ENCODE peak calls at places on chromosomes 4 and X, in four cellular contexts. U is H1, X is K562, V is HepG2. Y is an unnamed sample.

GRCh38 chr4:1408418-1408817 is 2.2 kb upstream of the NKX1-1 start:
- DNase-seq in U (peak; percentile 52), X (peak; percentile 18), V (no peak), Y (no peak)

GRCh38 chrX:95076449-95076848 is 1402.4 kb downstream of the FAM133A start:
- DNase-seq in U (no peak), X (no peak), V (peak; percentile 2), Y (peak; percentile 30)

GRCh38 chr4:72951628-72952027 is 117.9 kb downstream of the COX18 start:
- DNase-seq in U (no peak), X (no peak), V (no peak), Y (no peak)

GRCh38 chr4:66633472-66633871 is 911.8 kb downstream of the CENPC start:
- DNase-seq in U (no peak), X (no peak), V (no peak), Y (no peak)

GRCh38 chr4:15552557-15553362 is 83.1 kb downstream of the CC2D2A start:
- DNase-seq in U (no peak), X (no peak), V (no peak), Y (no peak)

GRCh38 chrX:136495043-136495442 is 2.3 kb upstream of the HTATSF1 start:
- DNase-seq in U (no peak), X (no peak), V (no peak), Y (no peak)

GRCh38 chrX:2228466-2228865 is 272.3 kb downstream of the DHRSX start:
- DNase-seq in U (no peak), X (no peak), V (no peak), Y (no peak)

GRCh38 chr4:123930971-123931370 is 534.4 kb downstream of the SPRY1 start:
- DNase-seq in U (no peak), X (no peak), V (peak; percentile 10), Y (no peak)

GRCh38 chrX:21725498-21725897 is 32.4 kb downstream of the SMPX start:
- DNase-seq in U (no peak), X (peak; percentile 7), V (peak; percentile 27), Y (peak; percentile 45)

GRCh38 chr4:37805091-37805490 is 21.4 kb upstream of the PGM2 start:
- DNase-seq in U (no peak), X (no peak), V (no peak), Y (no peak)

GRCh38 chrX:274904-275475 is 6.2 kb upstream of the PLCXD1 start:
- DNase-seq in U (peak; percentile 71), X (no peak), V (peak; percentile 67), Y (no peak)

GRCh38 chrX:82163701-82164100 is 961.8 kb downstream of the SH3BGRL start:
- DNase-seq in U (no peak), X (no peak), V (no peak), Y (no peak)

GRCh38 chrX:7264399-7264798 is 116.4 kb upstream of the PUDP start:
- DNase-seq in U (no peak), X (no peak), V (no peak), Y (no peak)

GRCh38 chrX:81779701-81780100 is 577.8 kb downstream of the SH3BGRL start:
- DNase-seq in U (no peak), X (no peak), V (no peak), Y (no peak)

GRCh38 chr4:77826280-77826679 is 7.1 kb upstream of the CNOT6L start:
- DNase-seq in U (no peak), X (no peak), V (no peak), Y (no peak)

GRCh38 chr4:152073738-152074137 is 312.9 kb upstream of the GATB start:
- DNase-seq in U (no peak), X (no peak), V (no peak), Y (no peak)

GRCh38 chrX:131841496-131842410 is 181.3 kb upstream of the STK26 start:
- DNase-seq in U (peak; percentile 49), X (peak; percentile 66), V (peak; percentile 50), Y (peak; percentile 66)

GRCh38 chr4:20196476-20196875 is 55.2 kb upstream of the SLIT2 start:
- DNase-seq in U (no peak), X (no peak), V (no peak), Y (no peak)

GRCh38 chr4:724131-724530 is 18.5 kb downstream of the PCGF3 start:
- DNase-seq in U (no peak), X (no peak), V (peak; percentile 30), Y (no peak)

GRCh38 chrX:109719262-109719661 is 13.8 kb downstream of the ACSL4 start:
- DNase-seq in U (no peak), X (peak; percentile 7), V (no peak), Y (no peak)

GRCh38 chr4:152936446-152937279 is 540 bp downstream of the FHDC1 start:
- DNase-seq in U (peak; percentile 78), X (peak; percentile 51), V (no peak), Y (peak; percentile 18)

GRCh38 chr4:48815483-48815882 is 15.4 kb upstream of the OCIAD1 start:
- DNase-seq in U (no peak), X (no peak), V (no peak), Y (no peak)

GRCh38 chr4:3484057-3484973 is 21.2 kb downstream of the DOK7 start:
- DNase-seq in U (no peak), X (no peak), V (peak; percentile 12), Y (peak; percentile 23)

GRCh38 chr4:169311643-169312365 is 41.0 kb upstream of the SH3RF1 start:
- DNase-seq in U (peak; percentile 55), X (peak; percentile 57), V (peak; percentile 73), Y (peak; percentile 45)

GRCh38 chr4:13783800-13784411 is 156.4 kb upstream of the BOD1L1 start:
- DNase-seq in U (no peak), X (no peak), V (peak; percentile 57), Y (no peak)

GRCh38 chrX:15474058-15474457 is 19.1 kb downstream of the PIR start:
- DNase-seq in U (no peak), X (no peak), V (no peak), Y (no peak)

GRCh38 chr4:173171098-173171497 is 2.5 kb downstream of the GALNT7 start:
- DNase-seq in U (no peak), X (peak; percentile 56), V (peak; percentile 2), Y (peak; percentile 57)

GRCh38 chr4:81235982-81236749 is 21.1 kb upstream of the PRKG2 start:
- DNase-seq in U (no peak), X (no peak), V (no peak), Y (no peak)

GRCh38 chr4:156113138-156113537 is 159.5 kb upstream of the CTSO start:
- DNase-seq in U (no peak), X (no peak), V (no peak), Y (no peak)

GRCh38 chrX:44651347-44651746 is 108.7 kb upstream of the FUNDC1 start:
- DNase-seq in U (peak; percentile 38), X (no peak), V (no peak), Y (no peak)

GRCh38 chrX:68685722-68686683 is 38.5 kb downstream of the STARD8 start:
- DNase-seq in U (peak; percentile 65), X (peak; percentile 61), V (no peak), Y (peak; percentile 50)

GRCh38 chrX:37846558-37846933 is 825 bp downstream of the DYNLT3 start:
- DNase-seq in U (no peak), X (no peak), V (no peak), Y (no peak)

GRCh38 chr4:101695176-101695575 is 95.4 kb upstream of the BANK1 start:
- DNase-seq in U (no peak), X (no peak), V (no peak), Y (no peak)

DNA sequence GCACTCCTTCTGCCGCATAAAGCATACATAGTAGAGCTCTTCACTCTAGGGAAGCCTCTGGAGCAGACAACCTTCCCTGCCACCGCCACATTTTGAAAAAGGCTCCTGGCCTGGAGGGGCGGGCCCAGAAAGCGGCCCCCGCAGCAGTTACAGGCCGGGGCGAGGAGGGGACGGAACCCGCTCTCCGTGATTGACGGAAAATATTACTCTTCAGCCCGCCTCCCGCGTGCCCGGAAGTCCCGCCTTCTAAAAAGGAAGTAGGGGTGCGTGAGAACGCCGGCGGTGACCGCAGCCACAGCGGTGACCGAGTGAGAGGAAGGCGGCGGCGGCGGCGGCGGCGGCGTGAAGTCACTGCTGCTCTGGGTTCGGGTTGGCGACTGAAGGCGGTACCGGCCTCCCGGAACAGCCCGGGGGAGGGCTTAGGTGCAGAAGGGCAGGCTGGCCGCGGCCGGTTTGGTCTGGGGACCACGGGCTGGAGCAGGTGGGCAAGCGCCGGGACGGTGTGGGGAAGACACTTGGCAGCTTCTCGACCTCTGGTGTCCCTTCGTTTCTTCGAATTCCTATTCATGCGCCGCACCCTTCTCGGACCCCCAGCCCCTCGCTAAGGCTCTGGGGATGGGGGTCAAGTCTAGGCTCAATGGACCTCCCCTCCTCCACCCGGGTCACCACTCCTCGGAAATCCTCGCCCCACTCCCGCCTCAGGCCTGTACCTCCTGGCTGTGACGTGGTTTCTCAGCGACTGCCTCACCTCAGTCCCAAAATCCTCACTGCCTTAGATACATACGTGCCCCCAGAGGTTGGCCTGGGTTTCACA is at the start of gene HCCS:
- DNase-seq in U (peak; percentile 78), X (peak; percentile 91), V (peak; percentile 67), Y (peak; percentile 68)
- TF ChIP-seq EP300 in U (no peak), X (no peak), V (no peak), Y (no peak)

GRCh38 chrX:72314242-72314641 is 8.5 kb upstream of the CITED1 start:
- DNase-seq in U (no peak), X (no peak), V (no peak), Y (no peak)

GRCh38 chrX:72312311-72312940 is 6.7 kb upstream of the CITED1 start:
- DNase-seq in U (no peak), X (no peak), V (no peak), Y (no peak)

GRCh38 chrX:72314881-72315280 is 9.2 kb upstream of the CITED1 start:
- DNase-seq in U (no peak), X (no peak), V (no peak), Y (no peak)

GRCh38 chrX:72316408-72317079 is 10.8 kb upstream of the CITED1 start:
- DNase-seq in U (no peak), X (no peak), V (no peak), Y (no peak)

GRCh38 chrX:72313757-72314156 is 8.0 kb upstream of the CITED1 start:
- DNase-seq in U (no peak), X (no peak), V (no peak), Y (no peak)
- TF ChIP-seq RNF2 in U (no peak), X (no peak), V (no peak), Y (no peak)

GRCh38 chr4:140238353-140239041 is 84.5 kb upstream of the MAML3 start:
- DNase-seq in U (peak; percentile 63), X (no peak), V (no peak), Y (no peak)
- H3K4me2 ChIP-seq in U (peak overlapping the region; percentile 72), X (no peak overlapping the region), V (no peak overlapping the region), Y (peak overlapping the region; percentile 21)

GRCh38 chr4:56302102-56302501 is 85.2 kb downstream of the AASDH start:
- DNase-seq in U (no peak), X (no peak), V (peak; percentile 46), Y (no peak)
- TF ChIP-seq EP300 in U (no peak), X (no peak), V (no peak), Y (no peak)

DNA sequence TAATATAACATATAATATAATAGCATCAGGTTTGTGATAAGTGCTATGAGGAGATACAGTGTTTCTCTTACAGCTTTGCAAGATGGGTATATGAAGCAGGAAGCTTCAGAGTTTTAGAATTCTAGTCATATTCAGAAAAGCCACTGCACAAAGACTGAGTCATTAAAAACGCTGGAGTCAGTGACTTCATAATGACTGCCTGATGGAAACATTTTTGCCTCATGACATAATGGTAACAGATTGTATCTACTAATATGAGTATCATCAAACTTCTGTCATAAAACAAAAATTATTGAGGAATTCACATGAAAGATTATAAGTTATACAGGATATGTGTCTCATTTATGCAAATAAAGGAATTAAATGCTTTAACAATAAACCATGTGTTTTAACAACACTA is 46.8 kb downstream of the EPHA5 start:
- DNase-seq in U (no peak), X (no peak), V (no peak), Y (no peak)
- TF ChIP-seq RNF2 in U (no peak), X (no peak), V (no peak), Y (no peak)

GRCh38 chr4:183961772-183962171 is 56.7 kb downstream of the STOX2 start:
- DNase-seq in U (no peak), X (no peak), V (no peak), Y (no peak)
- H3K4me2 ChIP-seq in U (no peak overlapping the region), X (no peak overlapping the region), V (no peak overlapping the region), Y (no peak overlapping the region)

Y was measured in A549.